ENCODE peak calls at places on chromosomes 11 and 22, in six cellular contexts. One of them, this sample, is unnamed.

GRCh38 chr11:45961841-45962240 is 39.4 kb downstream of the LARGE2 start:
- DNase-seq in A549: no peak
- DNase-seq in left colon: no peak
- DNase-seq in stimulated activated CD8-positive, alpha-beta memory T cell treated with anti-CD3 and anti-CD28 coated beads, Interleukin-4, amount 100 ng/mL, for 24 hours: no peak
- DNase-seq in MM.1S: no peak
- DNase-seq in RCC 7860: no peak
- DNase-seq in this sample: no peak

GRCh38 chr11:10899542-10899830 is 41.6 kb upstream of the ZBED5 start:
- DNase-seq in A549: no peak
- DNase-seq in left colon: peak
- DNase-seq in stimulated activated CD8-positive, alpha-beta memory T cell treated with anti-CD3 and anti-CD28 coated beads, Interleukin-4, amount 100 ng/mL, for 24 hours: no peak
- DNase-seq in MM.1S: no peak
- DNase-seq in RCC 7860: no peak
- DNase-seq in this sample: no peak

GRCh38 chr11:45922425-45923082 is at the start of gene LARGE2:
- DNase-seq in A549: no peak
- DNase-seq in left colon: peak
- DNase-seq in stimulated activated CD8-positive, alpha-beta memory T cell treated with anti-CD3 and anti-CD28 coated beads, Interleukin-4, amount 100 ng/mL, for 24 hours: no peak
- DNase-seq in MM.1S: peak
- DNase-seq in RCC 7860: no peak
- DNase-seq in this sample: no peak

GRCh38 chr22:32628626-32629587 is 154.3 kb downstream of the FBXO7 start:
- DNase-seq in A549: no peak
- DNase-seq in left colon: no peak
- DNase-seq in stimulated activated CD8-positive, alpha-beta memory T cell treated with anti-CD3 and anti-CD28 coated beads, Interleukin-4, amount 100 ng/mL, for 24 hours: no peak
- DNase-seq in MM.1S: peak
- DNase-seq in RCC 7860: no peak
- DNase-seq in this sample: no peak

GRCh38 chr11:22927793-22928192 is 67.5 kb upstream of the CCDC179 start:
- DNase-seq in A549: no peak
- DNase-seq in left colon: no peak
- DNase-seq in stimulated activated CD8-positive, alpha-beta memory T cell treated with anti-CD3 and anti-CD28 coated beads, Interleukin-4, amount 100 ng/mL, for 24 hours: no peak
- DNase-seq in MM.1S: no peak
- DNase-seq in RCC 7860: no peak
- DNase-seq in this sample: no peak

GRCh38 chr11:2314525-2315394 is 12.9 kb downstream of the TSPAN32 start:
- DNase-seq in A549: no peak
- DNase-seq in left colon: peak
- DNase-seq in stimulated activated CD8-positive, alpha-beta memory T cell treated with anti-CD3 and anti-CD28 coated beads, Interleukin-4, amount 100 ng/mL, for 24 hours: no peak
- DNase-seq in MM.1S: no peak
- DNase-seq in RCC 7860: no peak
- DNase-seq in this sample: no peak

GRCh38 chr11:72227316-72228228 is 3.0 kb downstream of the INPPL1 start:
- DNase-seq in A549: no peak
- DNase-seq in left colon: no peak
- DNase-seq in stimulated activated CD8-positive, alpha-beta memory T cell treated with anti-CD3 and anti-CD28 coated beads, Interleukin-4, amount 100 ng/mL, for 24 hours: no peak
- DNase-seq in MM.1S: no peak
- DNase-seq in RCC 7860: no peak
- DNase-seq in this sample: peak

GRCh38 chr11:119340335-119341221 is at the start of gene C1QTNF5:
- DNase-seq in A549: no peak
- DNase-seq in left colon: peak
- DNase-seq in stimulated activated CD8-positive, alpha-beta memory T cell treated with anti-CD3 and anti-CD28 coated beads, Interleukin-4, amount 100 ng/mL, for 24 hours: no peak
- DNase-seq in MM.1S: no peak
- DNase-seq in RCC 7860: no peak
- DNase-seq in this sample: peak

GRCh38 chr11:118133816-118134215 is 18.8 kb downstream of the SCN4B start:
- DNase-seq in A549: no peak
- DNase-seq in left colon: no peak
- DNase-seq in stimulated activated CD8-positive, alpha-beta memory T cell treated with anti-CD3 and anti-CD28 coated beads, Interleukin-4, amount 100 ng/mL, for 24 hours: no peak
- DNase-seq in MM.1S: no peak
- DNase-seq in RCC 7860: no peak
- DNase-seq in this sample: no peak

GRCh38 chr11:83573097-83573496 is 286.9 kb upstream of the CCDC90B start:
- DNase-seq in A549: no peak
- DNase-seq in left colon: no peak
- DNase-seq in stimulated activated CD8-positive, alpha-beta memory T cell treated with anti-CD3 and anti-CD28 coated beads, Interleukin-4, amount 100 ng/mL, for 24 hours: no peak
- DNase-seq in MM.1S: no peak
- DNase-seq in RCC 7860: no peak
- DNase-seq in this sample: no peak

GRCh38 chr11:70226967-70227366 is 23.9 kb downstream of the FADD start:
- DNase-seq in A549: no peak
- DNase-seq in left colon: peak
- DNase-seq in stimulated activated CD8-positive, alpha-beta memory T cell treated with anti-CD3 and anti-CD28 coated beads, Interleukin-4, amount 100 ng/mL, for 24 hours: no peak
- DNase-seq in MM.1S: no peak
- DNase-seq in RCC 7860: no peak
- DNase-seq in this sample: no peak

GRCh38 chr22:40209945-40210485 is 32.3 kb downstream of the TNRC6B start:
- DNase-seq in A549: no peak
- DNase-seq in left colon: no peak
- DNase-seq in stimulated activated CD8-positive, alpha-beta memory T cell treated with anti-CD3 and anti-CD28 coated beads, Interleukin-4, amount 100 ng/mL, for 24 hours: no peak
- DNase-seq in MM.1S: no peak
- DNase-seq in RCC 7860: no peak
- DNase-seq in this sample: no peak

GRCh38 chr11:95375881-95376280 is 144.9 kb upstream of the SESN3 start:
- DNase-seq in A549: no peak
- DNase-seq in left colon: no peak
- DNase-seq in stimulated activated CD8-positive, alpha-beta memory T cell treated with anti-CD3 and anti-CD28 coated beads, Interleukin-4, amount 100 ng/mL, for 24 hours: no peak
- DNase-seq in MM.1S: no peak
- DNase-seq in RCC 7860: no peak
- DNase-seq in this sample: peak

GRCh38 chr22:17158568-17159503 is at the start of gene HDHD5:
- DNase-seq in A549: peak
- DNase-seq in left colon: peak
- DNase-seq in stimulated activated CD8-positive, alpha-beta memory T cell treated with anti-CD3 and anti-CD28 coated beads, Interleukin-4, amount 100 ng/mL, for 24 hours: peak
- DNase-seq in MM.1S: peak
- DNase-seq in RCC 7860: peak
- DNase-seq in this sample: peak

GRCh38 chr22:36736701-36737320 is 33.3 kb upstream of the CACNG2 start:
- DNase-seq in A549: no peak
- DNase-seq in left colon: no peak
- DNase-seq in stimulated activated CD8-positive, alpha-beta memory T cell treated with anti-CD3 and anti-CD28 coated beads, Interleukin-4, amount 100 ng/mL, for 24 hours: no peak
- DNase-seq in MM.1S: no peak
- DNase-seq in RCC 7860: no peak
- DNase-seq in this sample: no peak

GRCh38 chr22:50226224-50227165 is 18.3 kb downstream of the TUBGCP6 start:
- DNase-seq in A549: no peak
- DNase-seq in left colon: no peak
- DNase-seq in stimulated activated CD8-positive, alpha-beta memory T cell treated with anti-CD3 and anti-CD28 coated beads, Interleukin-4, amount 100 ng/mL, for 24 hours: no peak
- DNase-seq in MM.1S: no peak
- DNase-seq in RCC 7860: no peak
- DNase-seq in this sample: no peak

GRCh38 chr11:79727221-79727620 is 286.4 kb upstream of the TENM4 start:
- DNase-seq in A549: no peak
- DNase-seq in left colon: no peak
- DNase-seq in stimulated activated CD8-positive, alpha-beta memory T cell treated with anti-CD3 and anti-CD28 coated beads, Interleukin-4, amount 100 ng/mL, for 24 hours: no peak
- DNase-seq in MM.1S: no peak
- DNase-seq in RCC 7860: no peak
- DNase-seq in this sample: no peak

GRCh38 chr11:2691991-2692841 is 7.6 kb downstream of the KCNQ1OT1 start:
- DNase-seq in A549: no peak
- DNase-seq in left colon: no peak
- DNase-seq in stimulated activated CD8-positive, alpha-beta memory T cell treated with anti-CD3 and anti-CD28 coated beads, Interleukin-4, amount 100 ng/mL, for 24 hours: no peak
- DNase-seq in MM.1S: no peak
- DNase-seq in RCC 7860: no peak
- DNase-seq in this sample: peak

GRCh38 chr11:77074626-77075221 is 8.0 kb downstream of the CAPN5 start:
- DNase-seq in A549: no peak
- DNase-seq in left colon: no peak
- DNase-seq in stimulated activated CD8-positive, alpha-beta memory T cell treated with anti-CD3 and anti-CD28 coated beads, Interleukin-4, amount 100 ng/mL, for 24 hours: no peak
- DNase-seq in MM.1S: no peak
- DNase-seq in RCC 7860: no peak
- DNase-seq in this sample: no peak

GRCh38 chr11:58629857-58630256 is 7.4 kb downstream of the CNTF start:
- DNase-seq in A549: peak
- DNase-seq in left colon: peak
- DNase-seq in stimulated activated CD8-positive, alpha-beta memory T cell treated with anti-CD3 and anti-CD28 coated beads, Interleukin-4, amount 100 ng/mL, for 24 hours: no peak
- DNase-seq in MM.1S: peak
- DNase-seq in RCC 7860: no peak
- DNase-seq in this sample: peak

GRCh38 chr11:64726211-64726641 is 3.2 kb upstream of the NRXN2 start:
- DNase-seq in A549: no peak
- DNase-seq in left colon: no peak
- DNase-seq in stimulated activated CD8-positive, alpha-beta memory T cell treated with anti-CD3 and anti-CD28 coated beads, Interleukin-4, amount 100 ng/mL, for 24 hours: no peak
- DNase-seq in MM.1S: no peak
- DNase-seq in RCC 7860: no peak
- DNase-seq in this sample: no peak

GRCh38 chr11:128692750-128693578 is 908 bp upstream of the FLI1 start:
- DNase-seq in A549: peak
- DNase-seq in left colon: peak
- DNase-seq in stimulated activated CD8-positive, alpha-beta memory T cell treated with anti-CD3 and anti-CD28 coated beads, Interleukin-4, amount 100 ng/mL, for 24 hours: no peak
- DNase-seq in MM.1S: peak
- DNase-seq in RCC 7860: no peak
- DNase-seq in this sample: no peak

GRCh38 chr11:120511116-120511803 is at the start of gene GRIK4:
- DNase-seq in A549: peak
- DNase-seq in left colon: peak
- DNase-seq in stimulated activated CD8-positive, alpha-beta memory T cell treated with anti-CD3 and anti-CD28 coated beads, Interleukin-4, amount 100 ng/mL, for 24 hours: peak
- DNase-seq in MM.1S: peak
- DNase-seq in RCC 7860: peak
- DNase-seq in this sample: peak

GRCh38 chr11:32451808-32452207 is 16.5 kb upstream of the WT1 start:
- DNase-seq in A549: no peak
- DNase-seq in left colon: no peak
- DNase-seq in stimulated activated CD8-positive, alpha-beta memory T cell treated with anti-CD3 and anti-CD28 coated beads, Interleukin-4, amount 100 ng/mL, for 24 hours: no peak
- DNase-seq in MM.1S: no peak
- DNase-seq in RCC 7860: no peak
- DNase-seq in this sample: no peak

This sample was measured in kidney tubule cell.